ENCODE peak calls at places on chromosomes 2 and 18, in five cellular contexts. One of them, this sample, is unnamed.

GRCh38 chr2:207796585-207797350 is 27.1 kb upstream of the FZD5 start:
- ATAC-seq in stimulated activated naive CD8-positive, alpha-beta T cell treated with anti-CD3 and anti-CD28 coated beads, Interleukin-15, Interleukin-2, amounts not matched to agents 100 U/mL and 50 U/mL, for 24 hours: no peak
- ATAC-seq in effector memory CD8-positive, alpha-beta T cell: no peak
- ATAC-seq in Panc1: peak
- ATAC-seq in left lung: peak
- ATAC-seq in this sample: no peak

GRCh38 chr2:145323512-145323911 is 803.6 kb upstream of the ZEB2 start:
- ATAC-seq in stimulated activated naive CD8-positive, alpha-beta T cell treated with anti-CD3 and anti-CD28 coated beads, Interleukin-15, Interleukin-2, amounts not matched to agents 100 U/mL and 50 U/mL, for 24 hours: peak
- ATAC-seq in effector memory CD8-positive, alpha-beta T cell: no peak
- ATAC-seq in Panc1: no peak
- ATAC-seq in left lung: no peak
- ATAC-seq in this sample: peak

GRCh38 chr18:76557026-76557575 is 62.1 kb upstream of the ZNF516 start:
- ATAC-seq in stimulated activated naive CD8-positive, alpha-beta T cell treated with anti-CD3 and anti-CD28 coated beads, Interleukin-15, Interleukin-2, amounts not matched to agents 100 U/mL and 50 U/mL, for 24 hours: no peak
- ATAC-seq in effector memory CD8-positive, alpha-beta T cell: no peak
- ATAC-seq in Panc1: no peak
- ATAC-seq in left lung: no peak
- ATAC-seq in this sample: no peak

GRCh38 chr2:237590272-237591020 is at the start of gene RAB17:
- ATAC-seq in stimulated activated naive CD8-positive, alpha-beta T cell treated with anti-CD3 and anti-CD28 coated beads, Interleukin-15, Interleukin-2, amounts not matched to agents 100 U/mL and 50 U/mL, for 24 hours: peak
- ATAC-seq in effector memory CD8-positive, alpha-beta T cell: no peak
- ATAC-seq in Panc1: peak
- ATAC-seq in left lung: peak
- ATAC-seq in this sample: peak

GRCh38 chr2:204545861-204546773 is 842 bp downstream of the PARD3B start:
- ATAC-seq in stimulated activated naive CD8-positive, alpha-beta T cell treated with anti-CD3 and anti-CD28 coated beads, Interleukin-15, Interleukin-2, amounts not matched to agents 100 U/mL and 50 U/mL, for 24 hours: no peak
- ATAC-seq in effector memory CD8-positive, alpha-beta T cell: no peak
- ATAC-seq in Panc1: peak
- ATAC-seq in left lung: peak
- ATAC-seq in this sample: peak

GRCh38 chr18:13369756-13370510 is 151.4 kb downstream of the LDLRAD4 start:
- ATAC-seq in stimulated activated naive CD8-positive, alpha-beta T cell treated with anti-CD3 and anti-CD28 coated beads, Interleukin-15, Interleukin-2, amounts not matched to agents 100 U/mL and 50 U/mL, for 24 hours: no peak
- ATAC-seq in effector memory CD8-positive, alpha-beta T cell: no peak
- ATAC-seq in Panc1: no peak
- ATAC-seq in left lung: peak
- ATAC-seq in this sample: no peak

GRCh38 chr18:80167947-80168745 is 59.1 kb downstream of the ADNP2 start:
- ATAC-seq in stimulated activated naive CD8-positive, alpha-beta T cell treated with anti-CD3 and anti-CD28 coated beads, Interleukin-15, Interleukin-2, amounts not matched to agents 100 U/mL and 50 U/mL, for 24 hours: no peak
- ATAC-seq in effector memory CD8-positive, alpha-beta T cell: no peak
- ATAC-seq in Panc1: no peak
- ATAC-seq in left lung: no peak
- ATAC-seq in this sample: no peak

GRCh38 chr2:136013962-136014361 is 28.5 kb upstream of the DARS1 start:
- ATAC-seq in stimulated activated naive CD8-positive, alpha-beta T cell treated with anti-CD3 and anti-CD28 coated beads, Interleukin-15, Interleukin-2, amounts not matched to agents 100 U/mL and 50 U/mL, for 24 hours: no peak
- ATAC-seq in effector memory CD8-positive, alpha-beta T cell: no peak
- ATAC-seq in Panc1: no peak
- ATAC-seq in left lung: peak
- ATAC-seq in this sample: no peak

GRCh38 chr2:58826795-58827194 is 585.7 kb upstream of the FANCL start:
- ATAC-seq in stimulated activated naive CD8-positive, alpha-beta T cell treated with anti-CD3 and anti-CD28 coated beads, Interleukin-15, Interleukin-2, amounts not matched to agents 100 U/mL and 50 U/mL, for 24 hours: no peak
- ATAC-seq in effector memory CD8-positive, alpha-beta T cell: no peak
- ATAC-seq in Panc1: no peak
- ATAC-seq in left lung: no peak
- ATAC-seq in this sample: no peak

GRCh38 chr2:47309472-47309951 is 93.4 kb upstream of the MSH2 start:
- ATAC-seq in stimulated activated naive CD8-positive, alpha-beta T cell treated with anti-CD3 and anti-CD28 coated beads, Interleukin-15, Interleukin-2, amounts not matched to agents 100 U/mL and 50 U/mL, for 24 hours: no peak
- ATAC-seq in effector memory CD8-positive, alpha-beta T cell: no peak
- ATAC-seq in Panc1: no peak
- ATAC-seq in left lung: peak
- ATAC-seq in this sample: no peak

GRCh38 chr2:38529208-38529607 is 73.5 kb downstream of the HNRNPLL start:
- ATAC-seq in stimulated activated naive CD8-positive, alpha-beta T cell treated with anti-CD3 and anti-CD28 coated beads, Interleukin-15, Interleukin-2, amounts not matched to agents 100 U/mL and 50 U/mL, for 24 hours: no peak
- ATAC-seq in effector memory CD8-positive, alpha-beta T cell: no peak
- ATAC-seq in Panc1: no peak
- ATAC-seq in left lung: no peak
- ATAC-seq in this sample: no peak

GRCh38 chr2:171089489-171089888 is 71.2 kb downstream of the TLK1 start:
- ATAC-seq in stimulated activated naive CD8-positive, alpha-beta T cell treated with anti-CD3 and anti-CD28 coated beads, Interleukin-15, Interleukin-2, amounts not matched to agents 100 U/mL and 50 U/mL, for 24 hours: no peak
- ATAC-seq in effector memory CD8-positive, alpha-beta T cell: no peak
- ATAC-seq in Panc1: no peak
- ATAC-seq in left lung: no peak
- ATAC-seq in this sample: no peak

GRCh38 chr2:174004311-174004695 is 39.1 kb upstream of the SP3 start:
- ATAC-seq in stimulated activated naive CD8-positive, alpha-beta T cell treated with anti-CD3 and anti-CD28 coated beads, Interleukin-15, Interleukin-2, amounts not matched to agents 100 U/mL and 50 U/mL, for 24 hours: no peak
- ATAC-seq in effector memory CD8-positive, alpha-beta T cell: no peak
- ATAC-seq in Panc1: no peak
- ATAC-seq in left lung: no peak
- ATAC-seq in this sample: no peak

GRCh38 chr2:23523651-23524260 is 138.8 kb downstream of the KLHL29 start:
- ATAC-seq in stimulated activated naive CD8-positive, alpha-beta T cell treated with anti-CD3 and anti-CD28 coated beads, Interleukin-15, Interleukin-2, amounts not matched to agents 100 U/mL and 50 U/mL, for 24 hours: no peak
- ATAC-seq in effector memory CD8-positive, alpha-beta T cell: no peak
- ATAC-seq in Panc1: no peak
- ATAC-seq in left lung: peak
- ATAC-seq in this sample: peak

GRCh38 chr2:237459741-237460174 is 27.3 kb upstream of the MLPH start:
- ATAC-seq in stimulated activated naive CD8-positive, alpha-beta T cell treated with anti-CD3 and anti-CD28 coated beads, Interleukin-15, Interleukin-2, amounts not matched to agents 100 U/mL and 50 U/mL, for 24 hours: no peak
- ATAC-seq in effector memory CD8-positive, alpha-beta T cell: no peak
- ATAC-seq in Panc1: no peak
- ATAC-seq in left lung: peak
- ATAC-seq in this sample: no peak

GRCh38 chr18:48997985-48998831 is 47.4 kb upstream of the SMAD7 start:
- ATAC-seq in stimulated activated naive CD8-positive, alpha-beta T cell treated with anti-CD3 and anti-CD28 coated beads, Interleukin-15, Interleukin-2, amounts not matched to agents 100 U/mL and 50 U/mL, for 24 hours: no peak
- ATAC-seq in effector memory CD8-positive, alpha-beta T cell: no peak
- ATAC-seq in Panc1: peak
- ATAC-seq in left lung: peak
- ATAC-seq in this sample: peak

GRCh38 chr2:192696857-192697256 is 502.1 kb upstream of the TMEFF2 start:
- ATAC-seq in stimulated activated naive CD8-positive, alpha-beta T cell treated with anti-CD3 and anti-CD28 coated beads, Interleukin-15, Interleukin-2, amounts not matched to agents 100 U/mL and 50 U/mL, for 24 hours: no peak
- ATAC-seq in effector memory CD8-positive, alpha-beta T cell: no peak
- ATAC-seq in Panc1: no peak
- ATAC-seq in left lung: no peak
- ATAC-seq in this sample: no peak

GRCh38 chr18:63365909-63366269 is 1.1 kb downstream of the KDSR start:
- ATAC-seq in stimulated activated naive CD8-positive, alpha-beta T cell treated with anti-CD3 and anti-CD28 coated beads, Interleukin-15, Interleukin-2, amounts not matched to agents 100 U/mL and 50 U/mL, for 24 hours: no peak
- ATAC-seq in effector memory CD8-positive, alpha-beta T cell: no peak
- ATAC-seq in Panc1: no peak
- ATAC-seq in left lung: no peak
- ATAC-seq in this sample: no peak

GRCh38 chr2:216363221-216363620 is 9.1 kb downstream of the MARCHF4 start:
- ATAC-seq in stimulated activated naive CD8-positive, alpha-beta T cell treated with anti-CD3 and anti-CD28 coated beads, Interleukin-15, Interleukin-2, amounts not matched to agents 100 U/mL and 50 U/mL, for 24 hours: no peak
- ATAC-seq in effector memory CD8-positive, alpha-beta T cell: no peak
- ATAC-seq in Panc1: no peak
- ATAC-seq in left lung: no peak
- ATAC-seq in this sample: no peak

GRCh38 chr2:231720971-231721640 is 12.8 kb downstream of the PTMA start:
- ATAC-seq in stimulated activated naive CD8-positive, alpha-beta T cell treated with anti-CD3 and anti-CD28 coated beads, Interleukin-15, Interleukin-2, amounts not matched to agents 100 U/mL and 50 U/mL, for 24 hours: peak
- ATAC-seq in effector memory CD8-positive, alpha-beta T cell: no peak
- ATAC-seq in Panc1: no peak
- ATAC-seq in left lung: no peak
- ATAC-seq in this sample: no peak

GRCh38 chr2:172389685-172390339 is 37.6 kb upstream of the ITGA6 start:
- ATAC-seq in stimulated activated naive CD8-positive, alpha-beta T cell treated with anti-CD3 and anti-CD28 coated beads, Interleukin-15, Interleukin-2, amounts not matched to agents 100 U/mL and 50 U/mL, for 24 hours: no peak
- ATAC-seq in effector memory CD8-positive, alpha-beta T cell: no peak
- ATAC-seq in Panc1: no peak
- ATAC-seq in left lung: no peak
- ATAC-seq in this sample: no peak

GRCh38 chr2:233832869-233833812 is 21.2 kb downstream of the HJURP start:
- ATAC-seq in stimulated activated naive CD8-positive, alpha-beta T cell treated with anti-CD3 and anti-CD28 coated beads, Interleukin-15, Interleukin-2, amounts not matched to agents 100 U/mL and 50 U/mL, for 24 hours: peak
- ATAC-seq in effector memory CD8-positive, alpha-beta T cell: no peak
- ATAC-seq in Panc1: peak
- ATAC-seq in left lung: peak
- ATAC-seq in this sample: peak

GRCh38 chr2:181517685-181518301 is 60.6 kb downstream of the ITGA4 start:
- ATAC-seq in stimulated activated naive CD8-positive, alpha-beta T cell treated with anti-CD3 and anti-CD28 coated beads, Interleukin-15, Interleukin-2, amounts not matched to agents 100 U/mL and 50 U/mL, for 24 hours: no peak
- ATAC-seq in effector memory CD8-positive, alpha-beta T cell: peak
- ATAC-seq in Panc1: no peak
- ATAC-seq in left lung: peak
- ATAC-seq in this sample: no peak

GRCh38 chr2:182248362-182248761 is 178.5 kb downstream of the PDE1A start:
- ATAC-seq in stimulated activated naive CD8-positive, alpha-beta T cell treated with anti-CD3 and anti-CD28 coated beads, Interleukin-15, Interleukin-2, amounts not matched to agents 100 U/mL and 50 U/mL, for 24 hours: no peak
- ATAC-seq in effector memory CD8-positive, alpha-beta T cell: no peak
- ATAC-seq in Panc1: no peak
- ATAC-seq in left lung: no peak
- ATAC-seq in this sample: no peak

GRCh38 chr2:3142961-3143571 is 234.6 kb downstream of the EIPR1 start:
- ATAC-seq in stimulated activated naive CD8-positive, alpha-beta T cell treated with anti-CD3 and anti-CD28 coated beads, Interleukin-15, Interleukin-2, amounts not matched to agents 100 U/mL and 50 U/mL, for 24 hours: no peak
- ATAC-seq in effector memory CD8-positive, alpha-beta T cell: no peak
- ATAC-seq in Panc1: no peak
- ATAC-seq in left lung: no peak
- ATAC-seq in this sample: peak

GRCh38 chr2:121028577-121028976 is 256.4 kb downstream of the TFCP2L1 start:
- ATAC-seq in stimulated activated naive CD8-positive, alpha-beta T cell treated with anti-CD3 and anti-CD28 coated beads, Interleukin-15, Interleukin-2, amounts not matched to agents 100 U/mL and 50 U/mL, for 24 hours: no peak
- ATAC-seq in effector memory CD8-positive, alpha-beta T cell: no peak
- ATAC-seq in Panc1: no peak
- ATAC-seq in left lung: no peak
- ATAC-seq in this sample: no peak

This sample was measured in esophagus mucosa.